ENCODE peak calls at places on chromosomes 13 and 19, in eight cellular contexts. One of them, this sample, is unnamed.

GRCh38 chr19:28966737-28967401 is 246.1 kb downstream of the UQCRFS1 start:
- DNase-seq in psoas muscle: no peak
- DNase-seq in left ventricle myocardium inferior: no peak
- DNase-seq in lung: no peak
- DNase-seq in naive thymus-derived CD4-positive, alpha-beta T cell: no peak
- DNase-seq in thyroid gland: no peak
- DNase-seq in esophagus squamous epithelium: no peak
- DNase-seq in right atrium auricular region: no peak
- DNase-seq in this sample: no peak

GRCh38 chr19:7254590-7254989 is 39.6 kb downstream of the INSR start:
- DNase-seq in thyroid gland: peak; percentile 67
- DNase-seq in left ventricle myocardium inferior: no peak
- DNase-seq in right atrium auricular region: no peak
- DNase-seq in naive thymus-derived CD4-positive, alpha-beta T cell: no peak
- DNase-seq in psoas muscle: no peak
- DNase-seq in esophagus squamous epithelium: no peak
- DNase-seq in lung: no peak
- DNase-seq in this sample: no peak

GRCh38 chr13:37954191-37954590 is 84.6 kb upstream of the TRPC4 start:
- DNase-seq in thyroid gland: no peak
- DNase-seq in naive thymus-derived CD4-positive, alpha-beta T cell: no peak
- DNase-seq in left ventricle myocardium inferior: no peak
- DNase-seq in psoas muscle: no peak
- DNase-seq in esophagus squamous epithelium: no peak
- DNase-seq in right atrium auricular region: no peak
- DNase-seq in lung: no peak
- DNase-seq in this sample: no peak

GRCh38 chr19:38891791-38892190 is 7.6 kb downstream of the SIRT2 start:
- DNase-seq in thyroid gland: no peak
- DNase-seq in esophagus squamous epithelium: no peak
- DNase-seq in psoas muscle: no peak
- DNase-seq in left ventricle myocardium inferior: no peak
- DNase-seq in naive thymus-derived CD4-positive, alpha-beta T cell: no peak
- DNase-seq in lung: no peak
- DNase-seq in right atrium auricular region: no peak
- DNase-seq in this sample: no peak

GRCh38 chr13:102569488-102569887 is 27.3 kb upstream of the TPP2 start:
- DNase-seq in thyroid gland: no peak
- DNase-seq in psoas muscle: no peak
- DNase-seq in lung: no peak
- DNase-seq in right atrium auricular region: no peak
- DNase-seq in esophagus squamous epithelium: no peak
- DNase-seq in naive thymus-derived CD4-positive, alpha-beta T cell: no peak
- DNase-seq in left ventricle myocardium inferior: no peak
- DNase-seq in this sample: no peak

GRCh38 chr13:108609353-108609752 is 20.1 kb upstream of the MYO16 start:
- DNase-seq in thyroid gland: no peak
- DNase-seq in esophagus squamous epithelium: no peak
- DNase-seq in lung: no peak
- DNase-seq in left ventricle myocardium inferior: no peak
- DNase-seq in right atrium auricular region: no peak
- DNase-seq in psoas muscle: no peak
- DNase-seq in naive thymus-derived CD4-positive, alpha-beta T cell: no peak
- DNase-seq in this sample: peak; percentile 24

GRCh38 chr19:54319049-54319448 is 6.1 kb upstream of the LILRA5 start:
- DNase-seq in left ventricle myocardium inferior: no peak
- DNase-seq in right atrium auricular region: no peak
- DNase-seq in thyroid gland: no peak
- DNase-seq in psoas muscle: no peak
- DNase-seq in naive thymus-derived CD4-positive, alpha-beta T cell: no peak
- DNase-seq in esophagus squamous epithelium: no peak
- DNase-seq in lung: no peak
- DNase-seq in this sample: no peak

GRCh38 chr19:45076029-45076850 is at the start of gene ZNF296:
- DNase-seq in lung: peak; percentile 83
- DNase-seq in right atrium auricular region: peak; percentile 64
- DNase-seq in naive thymus-derived CD4-positive, alpha-beta T cell: peak; percentile 66
- DNase-seq in esophagus squamous epithelium: peak; percentile 26
- DNase-seq in left ventricle myocardium inferior: peak; percentile 71
- DNase-seq in psoas muscle: peak; percentile 77
- DNase-seq in thyroid gland: peak; percentile 81
- DNase-seq in this sample: peak; percentile 94

GRCh38 chr19:12543855-12544254 is 7.4 kb downstream of the ZNF564 start:
- DNase-seq in lung: no peak
- DNase-seq in naive thymus-derived CD4-positive, alpha-beta T cell: no peak
- DNase-seq in thyroid gland: no peak
- DNase-seq in left ventricle myocardium inferior: no peak
- DNase-seq in right atrium auricular region: no peak
- DNase-seq in esophagus squamous epithelium: no peak
- DNase-seq in psoas muscle: no peak
- DNase-seq in this sample: no peak

GRCh38 chr19:12546068-12546467 is 5.2 kb downstream of the ZNF564 start:
- DNase-seq in right atrium auricular region: no peak
- DNase-seq in psoas muscle: no peak
- DNase-seq in lung: no peak
- DNase-seq in esophagus squamous epithelium: no peak
- DNase-seq in naive thymus-derived CD4-positive, alpha-beta T cell: no peak
- DNase-seq in thyroid gland: no peak
- DNase-seq in left ventricle myocardium inferior: no peak
- DNase-seq in this sample: no peak

GRCh38 chr19:12545267-12545666 is 6.0 kb downstream of the ZNF564 start:
- DNase-seq in naive thymus-derived CD4-positive, alpha-beta T cell: no peak
- DNase-seq in right atrium auricular region: no peak
- DNase-seq in left ventricle myocardium inferior: no peak
- DNase-seq in psoas muscle: no peak
- DNase-seq in lung: no peak
- DNase-seq in esophagus squamous epithelium: no peak
- DNase-seq in thyroid gland: no peak
- DNase-seq in this sample: no peak

GRCh38 chr19:12546903-12547302 is 4.4 kb downstream of the ZNF564 start:
- DNase-seq in naive thymus-derived CD4-positive, alpha-beta T cell: no peak
- DNase-seq in psoas muscle: no peak
- DNase-seq in left ventricle myocardium inferior: no peak
- DNase-seq in lung: no peak
- DNase-seq in thyroid gland: no peak
- DNase-seq in right atrium auricular region: no peak
- DNase-seq in esophagus squamous epithelium: no peak
- DNase-seq in this sample: no peak

GRCh38 chr19:12544401-12544876 is 6.8 kb downstream of the ZNF564 start:
- DNase-seq in left ventricle myocardium inferior: no peak
- DNase-seq in lung: no peak
- DNase-seq in thyroid gland: no peak
- DNase-seq in esophagus squamous epithelium: no peak
- DNase-seq in naive thymus-derived CD4-positive, alpha-beta T cell: no peak
- DNase-seq in right atrium auricular region: no peak
- DNase-seq in psoas muscle: no peak
- DNase-seq in this sample: no peak
- H3K9me3 ChIP-seq in left ventricle myocardium inferior: no peaks in the 10 kb centered on the region
- H3K9me3 ChIP-seq in lung: peaks cover 3% of the 10 kb centered on the region
- H3K9me3 ChIP-seq in thyroid gland: no peaks in the 10 kb centered on the region
- H3K9me3 ChIP-seq in esophagus squamous epithelium: peaks cover 5% of the 10 kb centered on the region
- H3K9me3 ChIP-seq in naive thymus-derived CD4-positive, alpha-beta T cell: no peaks in the 10 kb centered on the region
- H3K9me3 ChIP-seq in right atrium auricular region: no peaks in the 10 kb centered on the region
- H3K9me3 ChIP-seq in psoas muscle: peaks cover 6% of the 10 kb centered on the region
- H3K9me3 ChIP-seq in this sample: no peaks in the 10 kb centered on the region

GRCh38 chr13:67229438-67230242 is 496 bp downstream of the PCDH9 start:
- DNase-seq in naive thymus-derived CD4-positive, alpha-beta T cell: no peak
- DNase-seq in thyroid gland: peak; percentile 18
- DNase-seq in esophagus squamous epithelium: no peak
- DNase-seq in lung: no peak
- DNase-seq in left ventricle myocardium inferior: no peak
- DNase-seq in right atrium auricular region: no peak
- DNase-seq in psoas muscle: no peak
- DNase-seq in this sample: peak; percentile 27

GRCh38 chr13:67230243-67230773 is at the start of gene PCDH9:
- DNase-seq in naive thymus-derived CD4-positive, alpha-beta T cell: peak; percentile 76
- DNase-seq in psoas muscle: peak; percentile 95
- DNase-seq in lung: peak; percentile 94
- DNase-seq in right atrium auricular region: peak; percentile 97
- DNase-seq in thyroid gland: peak; percentile 99
- DNase-seq in left ventricle myocardium inferior: peak; percentile 96
- DNase-seq in esophagus squamous epithelium: peak; percentile 20
- DNase-seq in this sample: peak; percentile 88

GRCh38 chr13:67227131-67227983 is 2.8 kb downstream of the PCDH9 start:
- DNase-seq in thyroid gland: no peak
- DNase-seq in naive thymus-derived CD4-positive, alpha-beta T cell: no peak
- DNase-seq in psoas muscle: no peak
- DNase-seq in right atrium auricular region: no peak
- DNase-seq in esophagus squamous epithelium: no peak
- DNase-seq in left ventricle myocardium inferior: no peak
- DNase-seq in lung: no peak
- DNase-seq in this sample: no peak

GRCh38 chr13:67228031-67228430 is 2.1 kb downstream of the PCDH9 start:
- DNase-seq in left ventricle myocardium inferior: no peak
- DNase-seq in naive thymus-derived CD4-positive, alpha-beta T cell: no peak
- DNase-seq in thyroid gland: no peak
- DNase-seq in lung: no peak
- DNase-seq in psoas muscle: no peak
- DNase-seq in esophagus squamous epithelium: no peak
- DNase-seq in right atrium auricular region: no peak
- DNase-seq in this sample: no peak

GRCh38 chr13:67228909-67229308 is 1.2 kb downstream of the PCDH9 start:
- DNase-seq in thyroid gland: no peak
- DNase-seq in esophagus squamous epithelium: no peak
- DNase-seq in right atrium auricular region: no peak
- DNase-seq in left ventricle myocardium inferior: no peak
- DNase-seq in lung: no peak
- DNase-seq in psoas muscle: no peak
- DNase-seq in naive thymus-derived CD4-positive, alpha-beta T cell: no peak
- DNase-seq in this sample: no peak
- H3K4me3 ChIP-seq in thyroid gland: no peak overlapping the region
- H3K4me3 ChIP-seq in esophagus squamous epithelium: peak overlapping the region; percentile 76
- H3K4me3 ChIP-seq in right atrium auricular region: peak overlapping the region; percentile 74
- H3K4me3 ChIP-seq in left ventricle myocardium inferior: peak overlapping the region; percentile 87
- H3K4me3 ChIP-seq in lung: no peak overlapping the region
- H3K4me3 ChIP-seq in psoas muscle: peak overlapping the region; percentile 84
- H3K4me3 ChIP-seq in naive thymus-derived CD4-positive, alpha-beta T cell: no peak overlapping the region
- H3K4me3 ChIP-seq in this sample: peak overlapping the region; percentile 71

GRCh38 chr19:23992348-23992747 is 77.7 kb downstream of the ZNF726 start:
- DNase-seq in left ventricle myocardium inferior: no peak
- DNase-seq in thyroid gland: no peak
- DNase-seq in lung: no peak
- DNase-seq in right atrium auricular region: no peak
- DNase-seq in esophagus squamous epithelium: no peak
- DNase-seq in psoas muscle: no peak
- DNase-seq in naive thymus-derived CD4-positive, alpha-beta T cell: no peak
- DNase-seq in this sample: peak; percentile 38
- H3K9me3 ChIP-seq in left ventricle myocardium inferior: peaks cover 15% of the 10 kb centered on the region
- H3K9me3 ChIP-seq in thyroid gland: no peaks in the 10 kb centered on the region
- H3K9me3 ChIP-seq in lung: peaks cover 8% of the 10 kb centered on the region
- H3K9me3 ChIP-seq in right atrium auricular region: no peaks in the 10 kb centered on the region
- H3K9me3 ChIP-seq in esophagus squamous epithelium: no peaks in the 10 kb centered on the region
- H3K9me3 ChIP-seq in psoas muscle: peaks cover 4% of the 10 kb centered on the region
- H3K9me3 ChIP-seq in naive thymus-derived CD4-positive, alpha-beta T cell: no peaks in the 10 kb centered on the region
- H3K9me3 ChIP-seq in this sample: no peaks in the 10 kb centered on the region

GRCh38 chr19:49692102-49692599 is 1.2 kb downstream of the CPT1C start:
- DNase-seq in psoas muscle: no peak
- DNase-seq in lung: no peak
- DNase-seq in esophagus squamous epithelium: no peak
- DNase-seq in naive thymus-derived CD4-positive, alpha-beta T cell: no peak
- DNase-seq in right atrium auricular region: no peak
- DNase-seq in left ventricle myocardium inferior: no peak
- DNase-seq in thyroid gland: no peak
- DNase-seq in this sample: no peak
- H3K4me3 ChIP-seq in psoas muscle: no peak overlapping the region
- H3K4me3 ChIP-seq in lung: no peak overlapping the region
- H3K4me3 ChIP-seq in esophagus squamous epithelium: no peak overlapping the region
- H3K4me3 ChIP-seq in naive thymus-derived CD4-positive, alpha-beta T cell: no peak overlapping the region
- H3K4me3 ChIP-seq in right atrium auricular region: no peak overlapping the region
- H3K4me3 ChIP-seq in left ventricle myocardium inferior: no peak overlapping the region
- H3K4me3 ChIP-seq in thyroid gland: no peak overlapping the region
- H3K4me3 ChIP-seq in this sample: no peak overlapping the region

DNA sequence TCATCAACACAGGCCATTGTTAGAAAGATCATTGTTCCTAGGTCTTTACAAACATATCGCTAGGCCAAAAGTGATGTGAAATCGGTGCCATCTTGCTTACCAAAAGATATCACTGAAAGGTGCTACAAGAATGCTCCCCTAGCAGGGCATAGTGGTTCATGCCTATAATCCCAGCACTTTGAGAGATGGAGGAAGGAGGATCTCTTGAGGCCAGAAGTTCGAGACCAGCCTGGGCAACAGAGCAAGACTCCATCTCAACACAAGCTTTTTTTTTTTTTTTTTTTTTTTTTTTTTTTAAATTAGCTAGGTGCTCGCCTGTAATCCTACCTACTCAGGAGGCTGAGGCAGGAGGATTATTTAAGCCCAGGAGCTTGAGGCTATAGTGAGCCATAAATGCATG is 92.1 kb downstream of the DACH1 start:
- DNase-seq in lung: no peak
- DNase-seq in psoas muscle: no peak
- DNase-seq in left ventricle myocardium inferior: no peak
- DNase-seq in esophagus squamous epithelium: no peak
- DNase-seq in right atrium auricular region: no peak
- DNase-seq in naive thymus-derived CD4-positive, alpha-beta T cell: no peak
- DNase-seq in thyroid gland: no peak
- DNase-seq in this sample: no peak
- H3K9me3 ChIP-seq in lung: no peaks in the 10 kb centered on the region
- H3K9me3 ChIP-seq in psoas muscle: no peaks in the 10 kb centered on the region
- H3K9me3 ChIP-seq in left ventricle myocardium inferior: no peaks in the 10 kb centered on the region
- H3K9me3 ChIP-seq in esophagus squamous epithelium: no peaks in the 10 kb centered on the region
- H3K9me3 ChIP-seq in right atrium auricular region: no peaks in the 10 kb centered on the region
- H3K9me3 ChIP-seq in naive thymus-derived CD4-positive, alpha-beta T cell: no peaks in the 10 kb centered on the region
- H3K9me3 ChIP-seq in thyroid gland: no peaks in the 10 kb centered on the region
- H3K9me3 ChIP-seq in this sample: no peaks in the 10 kb centered on the region

DNA sequence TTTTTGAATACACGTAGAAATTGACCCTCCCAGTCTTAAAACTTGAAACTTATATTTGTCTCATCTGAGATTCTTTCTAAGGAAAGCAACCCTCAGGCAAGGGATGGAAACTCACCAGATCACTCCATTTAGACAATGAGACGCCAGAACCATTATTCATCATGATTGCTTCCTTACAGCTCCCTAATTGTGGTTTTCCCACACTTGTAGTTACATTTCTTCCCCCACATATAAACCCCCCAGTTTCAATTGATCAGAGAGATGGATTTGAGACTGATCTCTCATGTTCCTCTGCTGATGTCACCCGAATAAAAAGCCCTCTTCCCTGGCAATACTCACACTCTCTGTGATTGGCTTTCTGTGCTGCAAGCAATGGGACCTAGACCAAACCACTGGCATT is 197.9 kb upstream of the STARD13 start:
- DNase-seq in lung: no peak
- DNase-seq in left ventricle myocardium inferior: no peak
- DNase-seq in esophagus squamous epithelium: no peak
- DNase-seq in right atrium auricular region: no peak
- DNase-seq in psoas muscle: no peak
- DNase-seq in naive thymus-derived CD4-positive, alpha-beta T cell: no peak
- DNase-seq in thyroid gland: no peak
- DNase-seq in this sample: no peak
- H3K4me3 ChIP-seq in lung: no peak overlapping the region
- H3K4me3 ChIP-seq in left ventricle myocardium inferior: no peak overlapping the region
- H3K4me3 ChIP-seq in esophagus squamous epithelium: no peak overlapping the region
- H3K4me3 ChIP-seq in right atrium auricular region: no peak overlapping the region
- H3K4me3 ChIP-seq in psoas muscle: no peak overlapping the region
- H3K4me3 ChIP-seq in naive thymus-derived CD4-positive, alpha-beta T cell: no peak overlapping the region
- H3K4me3 ChIP-seq in thyroid gland: no peak overlapping the region
- H3K4me3 ChIP-seq in this sample: no peak overlapping the region

This sample was measured in MM.1S.